ENCODE peak calls at places on chromosomes 12 and 14, in five cellular contexts. F is esophagus muscularis mucosa, U is transverse colon, X is sigmoid colon, Z is tibial nerve. P is an unnamed sample.

GRCh38 chr14:73143003-73143402 is 6.7 kb downstream of the PSEN1 start:
- DNase-seq in U (no peak), X (no peak), F (no peak), Z (no peak), P (no peak)

GRCh38 chr12:90515199-90516175 is 439.5 kb downstream of the CCER1 start:
- DNase-seq in X (no peak), U (no peak), Z (no peak), F (no peak), P (no peak)

GRCh38 chr12:9588749-9589148 is 19.0 kb downstream of the KLRB1 start:
- DNase-seq in X (no peak), U (no peak), F (no peak), Z (no peak), P (no peak)

GRCh38 chr12:76236640-76237039 is 111.6 kb downstream of the BBS10 start:
- DNase-seq in X (no peak), F (no peak), Z (no peak), U (no peak), P (no peak)

GRCh38 chr12:50061946-50062725 is 4.7 kb downstream of the ASIC1 start:
- DNase-seq in F (no peak), X (no peak), Z (no peak), U (no peak), P (no peak)

GRCh38 chr12:58963844-58964243 is 43.5 kb upstream of the LRIG3 start:
- DNase-seq in Z (no peak), F (no peak), U (no peak), X (no peak), P (no peak)

GRCh38 chr12:57832966-57833365 is 13.6 kb downstream of the CTDSP2 start:
- DNase-seq in U (no peak), F (no peak), Z (no peak), X (no peak), P (no peak)

GRCh38 chr12:50283924-50284236 is 560 bp upstream of the LIMA1 start:
- DNase-seq in X (no peak), F (no peak), Z (no peak), U (no peak), P (no peak)

GRCh38 chr12:52079576-52080402 is at the start of gene SMIM41:
- DNase-seq in X (no peak), U (no peak), Z (no peak), F (no peak), P (peak; percentile 73)

GRCh38 chr12:75960086-75960910 is 71.3 kb downstream of the PHLDA1 start:
- DNase-seq in F (no peak), X (no peak), Z (no peak), U (peak; percentile 39), P (no peak)

GRCh38 chr14:83958359-83958758 is 1571.6 kb upstream of the FLRT2 start:
- DNase-seq in F (no peak), Z (no peak), U (no peak), X (no peak), P (no peak)

GRCh38 chr14:86501611-86502010 is 971.7 kb downstream of the FLRT2 start:
- DNase-seq in Z (no peak), X (no peak), U (no peak), F (no peak), P (no peak)

GRCh38 chr12:46522141-46522540 is 149.6 kb upstream of the SLC38A2 start:
- DNase-seq in F (no peak), Z (no peak), U (no peak), X (no peak), P (no peak)

GRCh38 chr14:105281354-105282097 is 19.3 kb downstream of the BRF1 start:
- DNase-seq in U (no peak), F (no peak), X (no peak), Z (no peak), P (no peak)

GRCh38 chr12:54016478-54016964 is 7.7 kb downstream of the HOXC8 start:
- DNase-seq in U (no peak), Z (no peak), F (no peak), X (no peak), P (peak; percentile 62)

GRCh38 chr12:69840727-69841126 is 15.7 kb downstream of the MYRFL start:
- DNase-seq in X (no peak), F (no peak), Z (no peak), U (no peak), P (no peak)

GRCh38 chr14:31580234-31580633 is 19.0 kb downstream of the NUBPL start:
- DNase-seq in X (no peak), U (no peak), F (no peak), Z (no peak), P (no peak)

GRCh38 chr12:98998697-98999299 is 353.7 kb downstream of the APAF1 start:
- DNase-seq in F (no peak), U (no peak), X (no peak), Z (no peak), P (no peak)

GRCh38 chr12:120688527-120689071 is 1.6 kb downstream of the MLEC start:
- DNase-seq in U (peak; percentile 56), X (no peak), F (no peak), Z (no peak), P (no peak)

GRCh38 chr12:128056299-128056885 is 210.6 kb upstream of the TMEM132C start:
- DNase-seq in F (no peak), Z (no peak), X (no peak), U (no peak), P (no peak)

GRCh38 chr14:36941783-36942521 is 230.5 kb downstream of the SLC25A21 start:
- DNase-seq in F (no peak), Z (peak; percentile 72), X (peak; percentile 71), U (peak; percentile 72), P (peak; percentile 51)

DNA sequence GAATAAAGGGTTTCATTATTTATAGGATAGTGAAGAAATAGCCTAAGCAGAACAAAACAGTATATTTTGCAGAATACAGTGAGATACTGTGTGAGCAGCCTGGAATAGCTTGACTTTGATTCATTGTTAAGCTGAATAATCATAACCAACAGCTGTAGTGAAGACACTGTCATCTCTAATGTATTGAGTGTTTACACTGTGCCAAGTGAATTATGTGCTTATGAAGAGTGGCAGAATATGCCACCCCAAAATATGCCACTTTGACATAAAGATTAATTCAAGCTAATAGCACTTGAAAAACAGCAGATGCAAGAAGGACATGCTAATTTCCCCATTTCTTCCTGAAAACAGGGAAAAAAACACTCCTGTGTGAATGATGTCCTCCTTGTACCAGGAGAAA is 48.1 kb upstream of the LRFN5 start:
- DNase-seq in F (no peak), X (no peak), Z (no peak), U (no peak), P (no peak)
- TF ChIP-seq EP300 in F (no peak), X (no peak), Z (no peak), U (no peak), P (no peak)

DNA sequence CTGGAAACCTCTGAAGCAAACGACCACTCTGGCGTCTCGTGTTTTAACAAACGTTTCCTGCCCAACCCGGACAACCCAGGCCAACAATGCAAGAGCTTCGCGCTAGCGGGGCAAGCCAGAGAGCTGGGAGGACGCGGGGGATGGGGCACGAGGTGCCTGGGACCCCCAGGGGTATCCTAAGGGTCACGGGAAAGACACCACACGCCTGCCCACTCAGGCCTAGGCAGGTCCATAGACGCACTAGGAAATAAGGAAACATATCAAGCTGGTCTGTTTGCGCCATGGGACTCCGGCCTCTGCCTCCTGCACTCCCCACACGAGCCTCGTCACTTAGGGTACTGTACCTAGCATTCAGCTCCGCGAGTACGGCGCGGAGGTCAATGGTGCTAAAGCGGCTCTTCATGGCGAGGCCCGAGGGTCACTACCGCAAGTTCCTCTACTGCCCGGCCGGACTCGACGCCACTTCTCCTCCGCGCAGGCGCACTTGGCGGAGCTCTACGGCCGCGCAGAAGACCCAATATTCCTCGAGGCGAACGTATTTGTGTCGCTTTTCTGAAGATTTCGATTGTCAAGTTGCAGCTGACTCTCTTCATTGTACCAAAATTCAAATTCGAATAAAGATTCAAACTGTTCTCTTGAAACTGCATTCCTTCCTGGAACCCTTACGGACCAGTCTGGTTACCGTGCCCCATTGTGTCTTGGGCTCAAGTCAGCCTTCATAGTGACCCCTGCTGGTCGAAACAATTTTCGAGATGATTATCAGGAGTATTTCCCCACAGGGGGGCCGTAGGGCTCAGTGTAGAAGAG is at the start of gene NEMF:
- DNase-seq in U (peak; percentile 88), X (peak; percentile 92), F (peak; percentile 96), Z (peak; percentile 74), P (peak; percentile 91)
- TF ChIP-seq EP300 in U (no peak), X (no peak), F (no peak), Z (peak; percentile 95), P (no peak)

GRCh38 chr12:105581420-105581819 is 250.9 kb downstream of the C12orf75 start:
- DNase-seq in U (no peak), X (no peak), Z (no peak), F (no peak), P (no peak)

GRCh38 chr12:105590571-105590970 is 260.1 kb downstream of the C12orf75 start:
- DNase-seq in Z (no peak), U (no peak), X (no peak), F (no peak), P (no peak)

GRCh38 chr12:105588126-105588525 is 257.6 kb downstream of the C12orf75 start:
- DNase-seq in U (no peak), F (no peak), X (no peak), Z (no peak), P (no peak)

DNA sequence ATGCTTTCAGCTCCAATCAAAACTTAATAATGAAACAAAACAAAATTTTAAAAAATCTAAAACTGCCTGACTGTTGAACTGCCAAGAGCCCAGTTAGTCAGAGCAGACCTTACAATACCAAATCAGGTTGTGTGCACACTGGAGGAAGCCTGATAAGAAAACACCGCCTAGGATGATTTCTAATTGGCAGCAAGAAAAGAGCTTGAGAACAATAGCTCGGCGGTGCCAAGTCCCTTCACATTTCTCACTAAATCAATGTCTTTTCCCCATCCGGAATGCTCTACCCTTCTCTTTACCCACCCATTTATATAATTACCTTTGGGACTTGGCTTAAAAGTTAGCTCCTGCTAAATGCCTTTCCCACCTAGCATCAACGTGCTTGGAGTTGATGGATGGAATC is 256.7 kb downstream of the C12orf75 start:
- DNase-seq in X (no peak), Z (no peak), F (no peak), U (no peak), P (no peak)
- TF ChIP-seq EP300 in X (no peak), Z (peak; percentile 41), F (no peak), U (no peak), P (no peak)

GRCh38 chr12:113533842-113534375 is 62.2 kb upstream of the LHX5 start:
- DNase-seq in U (no peak), Z (no peak), X (no peak), F (no peak), P (no peak)

GRCh38 chr12:113534555-113534954 is 62.9 kb upstream of the LHX5 start:
- DNase-seq in Z (no peak), U (no peak), F (no peak), X (no peak), P (no peak)

GRCh38 chr12:113535100-113535499 is 63.4 kb upstream of the LHX5 start:
- DNase-seq in F (no peak), Z (no peak), U (no peak), X (no peak), P (no peak)

GRCh38 chr12:113537751-113538087 is 66.0 kb upstream of the LHX5 start:
- DNase-seq in U (no peak), X (no peak), F (no peak), Z (no peak), P (no peak)

GRCh38 chr12:113537041-113537750 is 65.5 kb upstream of the LHX5 start:
- DNase-seq in Z (no peak), F (no peak), X (no peak), U (no peak), P (no peak)
- TF ChIP-seq EP300 in Z (no peak), F (no peak), X (no peak), U (no peak), P (no peak)

DNA sequence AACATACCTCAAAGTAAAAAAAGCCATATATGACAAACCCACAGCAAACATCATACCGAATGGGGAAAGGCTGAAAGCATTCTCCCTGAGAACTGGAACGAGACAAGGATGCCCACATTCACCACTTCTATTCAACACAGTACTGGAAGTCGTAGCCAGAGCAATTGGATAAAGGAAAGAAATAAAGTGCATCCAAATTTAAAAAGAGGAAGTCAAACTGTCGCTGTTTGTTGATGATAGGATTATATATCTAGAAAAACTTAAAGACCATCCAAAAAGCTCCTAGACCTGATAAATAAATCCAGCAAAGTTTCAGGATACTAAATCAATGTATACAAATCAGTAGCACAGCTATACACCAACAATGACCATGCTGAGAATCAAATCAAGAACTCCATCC is 5.2 kb downstream of the NDUFA12 start:
- DNase-seq in Z (no peak), U (no peak), F (no peak), X (no peak), P (no peak)
- TF ChIP-seq EP300 in Z (no peak), U (no peak), F (no peak), X (no peak), P (no peak)

P was measured in ovary.